ENCODE peak calls at places on chromosome 15, in six cellular contexts. W, F, O, C, Q and U are unnamed samples. For H3K36me3, the result is how much of the 10 kb centered on the place peaks cover.

GRCh38 chr15:49990835-49991540 is 128.0 kb downstream of the ATP8B4 start:
- DNase-seq in W (no peak), F (no peak), O (no peak), C (no peak), Q (no peak), U (no peak)

GRCh38 chr15:101482526-101483371 is 6.8 kb downstream of the PCSK6 start:
- DNase-seq in W (no peak), F (no peak), O (no peak), C (no peak), Q (no peak), U (no peak)

GRCh38 chr15:44219073-44219472 is 24.0 kb upstream of the FRMD5 start:
- DNase-seq in W (no peak), F (no peak), O (no peak), C (no peak), Q (no peak), U (no peak)

GRCh38 chr15:67199881-67200763 is 54.3 kb downstream of the AAGAB start:
- DNase-seq in W (no peak), F (no peak), O (no peak), C (no peak), Q (no peak), U (no peak)

GRCh38 chr15:69465253-69465652 is 12.6 kb downstream of the RPLP1 start:
- DNase-seq in W (no peak), F (no peak), O (no peak), C (no peak), Q (no peak), U (no peak)

GRCh38 chr15:62447742-62448141 is 282.7 kb upstream of the C2CD4B start:
- DNase-seq in W (no peak), F (no peak), O (no peak), C (no peak), Q (no peak), U (no peak)

GRCh38 chr15:62850318-62850717 is 192.2 kb upstream of the TPM1 start:
- DNase-seq in W (no peak), F (no peak), O (no peak), C (no peak), Q (no peak), U (no peak)

GRCh38 chr15:75360391-75360790 is 8.0 kb downstream of the MAN2C1 start:
- DNase-seq in W (no peak), F (no peak), O (no peak), C (no peak), Q (no peak), U (no peak)

GRCh38 chr15:62503451-62503850 is 338.4 kb upstream of the C2CD4B start:
- DNase-seq in W (no peak), F (no peak), O (no peak), C (no peak), Q (no peak), U (no peak)

GRCh38 chr15:46961795-46962194 is 755.5 kb upstream of the SEMA6D start:
- DNase-seq in W (no peak), F (peak), O (no peak), C (no peak), Q (no peak), U (no peak)
- TF ChIP-seq SIN3A in W (no peak), F (no peak), O (no peak), C (no peak), Q (no peak), U (no peak)

DNA sequence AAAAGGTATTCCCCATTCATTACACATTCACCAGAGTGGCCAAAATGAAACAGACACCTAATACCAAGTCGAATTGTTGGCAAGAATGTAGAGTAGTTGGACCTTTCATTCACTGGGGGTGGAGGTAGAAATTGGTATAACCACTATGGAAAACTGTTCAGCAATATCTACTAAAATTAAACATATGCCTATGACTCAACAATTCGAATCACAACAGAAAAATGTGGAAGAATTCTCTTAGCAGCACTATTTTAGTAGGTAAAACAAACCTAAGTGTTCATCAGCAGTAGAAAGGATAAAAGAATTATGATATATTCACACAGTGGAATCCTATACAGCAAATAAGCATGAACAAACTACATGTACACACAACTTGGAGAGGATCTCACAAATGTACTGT is 30.6 kb downstream of the POLG start:
- DNase-seq in W (no peak), F (no peak), O (no peak), C (no peak), Q (no peak), U (no peak)
- H3K36me3 ChIP-seq in W (under half), F (under half), O (half or more), C (half or more), Q (under half), U (under half)

DNA sequence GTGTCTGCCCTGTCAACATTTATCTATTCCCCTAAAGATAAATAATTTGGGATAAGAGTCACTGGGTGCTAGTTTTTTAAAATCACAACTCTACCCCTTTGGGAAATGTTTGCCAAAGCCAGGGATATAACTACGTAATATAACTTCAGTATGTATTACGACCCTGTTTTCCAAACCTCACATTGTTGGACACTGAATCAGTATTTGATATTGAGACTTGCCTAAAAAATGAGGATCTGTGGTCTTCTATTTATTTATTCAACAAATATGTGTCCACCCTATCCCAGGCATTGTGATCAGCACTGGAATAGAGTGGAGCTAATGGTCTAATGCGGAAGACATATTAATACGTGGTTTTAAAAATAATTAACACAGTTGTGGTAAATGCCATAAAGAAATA is 4.5 kb upstream of the MGA start:
- DNase-seq in W (no peak), F (no peak), O (no peak), C (no peak), Q (no peak), U (no peak)
- TF ChIP-seq REST in W (no peak), F (no peak), O (no peak), C (no peak), Q (no peak), U (no peak)

DNA sequence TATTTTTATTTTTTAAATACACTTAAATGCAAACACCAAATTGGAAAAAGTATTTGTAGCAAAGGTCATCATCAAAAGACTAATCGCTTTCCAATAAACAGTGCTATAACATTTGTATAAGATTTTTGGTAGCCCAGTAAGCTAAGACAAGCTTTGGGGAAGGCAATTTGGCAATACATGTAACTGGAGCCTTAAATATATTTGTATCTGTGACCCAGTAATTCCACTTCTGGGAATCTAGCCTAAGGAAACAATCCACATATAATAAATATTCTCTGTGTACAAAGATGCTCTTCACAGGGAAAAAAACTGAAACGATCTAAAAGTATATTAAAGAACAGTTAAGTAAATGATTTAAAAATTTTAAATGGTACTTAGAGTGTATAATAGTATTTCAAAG is 65.5 kb upstream of the TJP1 start:
- DNase-seq in W (no peak), F (no peak), O (no peak), C (no peak), Q (no peak), U (no peak)
- TF ChIP-seq SIN3A in W (no peak), F (no peak), O (no peak), C (no peak), Q (no peak), U (no peak)